ENCODE peak calls at places on chromosomes 5 and 9, in ten cellular contexts. M is Calu3; I is C1 segment of cervical spinal cord; D is gastrocnemius medialis; H is COLO829; A is activated B cell treated with CpG ODN at 0.5 μM for 24 hours; K is iris pigment epithelial cell; T is A673; R is lower lobe of right lung; O is stimulated activated CD8-positive, alpha-beta memory T cell treated with anti-CD3 and anti-CD28 coated beads, Interleukin-15, amount 100 ng/mL, for 4 hours. C is an unnamed sample.
A peak's percentile ranks its signal among the peaks of the same experiment; 100 is the strongest.

GRCh38 chr5:157046041-157046440 is 12.9 kb downstream of the HAVCR1 start:
- DNase-seq in M (peak; percentile 85), I (no peak), D (no peak), H (no peak), A (no peak), K (no peak), T (no peak), R (no peak), O (no peak), C (no peak)

GRCh38 chr5:155729684-155730059 is 597.3 kb upstream of the SGCD start:
- DNase-seq in M (no peak), I (peak; percentile 17), D (no peak), H (peak; percentile 40), A (no peak), K (no peak), T (peak; percentile 1), R (peak; percentile 26), O (no peak), C (no peak)

GRCh38 chr9:17425379-17425778 is 153.5 kb upstream of the SH3GL2 start:
- DNase-seq in M (no peak), I (no peak), D (no peak), H (no peak), A (no peak), K (no peak), T (no peak), R (no peak), O (no peak), C (no peak)

GRCh38 chr5:58871648-58872242 is 288.9 kb downstream of the RAB3C start:
- DNase-seq in M (peak; percentile 51), I (no peak), D (no peak), H (no peak), A (no peak), K (peak; percentile 56), T (peak; percentile 60), R (no peak), O (no peak), C (no peak)

GRCh38 chr9:128528445-128529160 is 23.8 kb upstream of the SPTAN1 start:
- DNase-seq in M (no peak), I (no peak), D (no peak), H (no peak), A (no peak), K (peak; percentile 73), T (no peak), R (no peak), O (no peak), C (no peak)

GRCh38 chr9:14383296-14383695 is 69.4 kb upstream of the NFIB start:
- DNase-seq in M (peak; percentile 1), I (no peak), D (peak; percentile 15), H (no peak), A (no peak), K (peak; percentile 69), T (peak; percentile 64), R (no peak), O (no peak), C (peak; percentile 81)

GRCh38 chr5:83015676-83016075 is 61.5 kb downstream of the TMEM167A start:
- DNase-seq in M (no peak), I (no peak), D (no peak), H (no peak), A (no peak), K (no peak), T (no peak), R (no peak), O (no peak), C (no peak)

GRCh38 chr9:128116104-128117083 is 11.1 kb downstream of the PTGES2 start:
- DNase-seq in M (no peak), I (no peak), D (no peak), H (no peak), A (no peak), K (no peak), T (no peak), R (peak; percentile 40), O (no peak), C (no peak)

GRCh38 chr5:172410839-172411238 is 43.5 kb downstream of the SH3PXD2B start:
- DNase-seq in M (no peak), I (no peak), D (no peak), H (no peak), A (no peak), K (peak; percentile 68), T (no peak), R (no peak), O (no peak), C (no peak)

GRCh38 chr5:140696891-140697492 is 3.3 kb upstream of the ZMAT2 start:
- DNase-seq in M (no peak), I (no peak), D (no peak), H (no peak), A (no peak), K (no peak), T (no peak), R (no peak), O (no peak), C (no peak)

GRCh38 chr5:147098233-147098790 is 136.5 kb upstream of the STK32A start:
- DNase-seq in M (peak; percentile 67), I (no peak), D (no peak), H (peak; percentile 68), A (no peak), K (peak; percentile 40), T (peak; percentile 71), R (no peak), O (no peak), C (peak; percentile 6)

GRCh38 chr5:20030125-20030524 is 42.1 kb upstream of the CDH18 start:
- DNase-seq in M (no peak), I (no peak), D (no peak), H (no peak), A (no peak), K (no peak), T (no peak), R (no peak), O (no peak), C (no peak)

GRCh38 chr5:148931453-148932057 is 105.1 kb downstream of the ADRB2 start:
- DNase-seq in M (no peak), I (no peak), D (no peak), H (no peak), A (no peak), K (no peak), T (no peak), R (no peak), O (no peak), C (no peak)

GRCh38 chr5:128228506-128228905 is 144.9 kb downstream of the SLC12A2 start:
- DNase-seq in M (no peak), I (no peak), D (no peak), H (no peak), A (no peak), K (peak; percentile 73), T (no peak), R (no peak), O (no peak), C (no peak)

GRCh38 chr9:137311971-137312851 is 10.1 kb upstream of the NRARP start:
- DNase-seq in M (no peak), I (no peak), D (no peak), H (no peak), A (no peak), K (no peak), T (no peak), R (peak; percentile 45), O (no peak), C (no peak)

GRCh38 chr9:94085062-94085639 is 887 bp downstream of the PTPDC1 start:
- DNase-seq in M (no peak), I (no peak), D (no peak), H (no peak), A (no peak), K (peak; percentile 39), T (peak; percentile 50), R (no peak), O (no peak), C (no peak)

GRCh38 chr5:23627976-23628375 is 120.6 kb downstream of the PRDM9 start:
- DNase-seq in M (no peak), I (no peak), D (no peak), H (no peak), A (no peak), K (no peak), T (no peak), R (no peak), O (no peak), C (no peak)

GRCh38 chr5:142472306-142472951 is 147.6 kb upstream of the SPRY4 start:
- DNase-seq in M (peak; percentile 56), I (no peak), D (no peak), H (peak; percentile 62), A (no peak), K (peak; percentile 95), T (peak; percentile 64), R (no peak), O (peak; percentile 28), C (peak; percentile 8)

GRCh38 chr9:32378496-32378895 is 5.9 kb upstream of the ACO1 start:
- DNase-seq in M (peak; percentile 28), I (no peak), D (no peak), H (peak; percentile 82), A (no peak), K (peak; percentile 79), T (peak; percentile 81), R (no peak), O (peak; percentile 17), C (peak; percentile 68)

GRCh38 chr5:20972419-20972925 is 984.5 kb upstream of the CDH18 start:
- DNase-seq in M (peak; percentile 61), I (no peak), D (no peak), H (peak; percentile 11), A (no peak), K (peak; percentile 24), T (peak; percentile 80), R (peak; percentile 38), O (no peak), C (no peak)

GRCh38 chr5:158064331-158065123 is 205.6 kb upstream of the CLINT1 start:
- DNase-seq in M (no peak), I (no peak), D (no peak), H (no peak), A (no peak), K (no peak), T (no peak), R (no peak), O (no peak), C (no peak)